ENCODE peak calls at places on chromosomes 1 and 21, in ten cellular contexts. U, D, P, V, H, N, G, I, L and Y are unnamed samples.

GRCh38 chr1:157113631-157114030 is 14.0 kb upstream of the ETV3L start:
- DNase-seq in U (no peak), D (no peak), P (no peak), V (no peak), H (no peak), N (no peak), G (no peak), I (no peak), L (no peak), Y (no peak)

GRCh38 chr21:37342046-37342632 is 24.4 kb upstream of the DYRK1A start:
- DNase-seq in U (no peak), D (no peak), P (no peak), V (no peak), H (no peak), N (no peak), G (no peak), I (no peak), L (no peak), Y (no peak)

GRCh38 chr1:114342376-114342775 is 168.6 kb downstream of the TRIM33 start:
- DNase-seq in U (no peak), D (no peak), P (no peak), V (no peak), H (no peak), N (no peak), G (no peak), I (no peak), L (no peak), Y (no peak)

GRCh38 chr1:1033731-1034437 is 14.0 kb downstream of the AGRN start:
- DNase-seq in U (no peak), D (no peak), P (no peak), V (peak), H (no peak), N (no peak), G (no peak), I (no peak), L (no peak), Y (no peak)

GRCh38 chr1:206439205-206439604 is 31.1 kb upstream of the IKBKE start:
- DNase-seq in U (no peak), D (no peak), P (no peak), V (no peak), H (no peak), N (no peak), G (peak), I (no peak), L (no peak), Y (no peak)

GRCh38 chr1:156579472-156579871 is at the start of gene TTC24:
- DNase-seq in U (no peak), D (no peak), P (no peak), V (no peak), H (no peak), N (no peak), G (no peak), I (no peak), L (no peak), Y (no peak)

GRCh38 chr1:114310771-114311251 is 157.1 kb upstream of the SYT6 start:
- DNase-seq in U (peak), D (peak), P (no peak), V (no peak), H (no peak), N (peak), G (no peak), I (no peak), L (peak), Y (peak)

GRCh38 chr1:54565113-54565501 is 17.1 kb downstream of the ACOT11 start:
- DNase-seq in U (no peak), D (no peak), P (no peak), V (no peak), H (no peak), N (no peak), G (peak), I (peak), L (no peak), Y (no peak)

GRCh38 chr1:89993541-89993940 is 1.4 kb upstream of the ZNF326 start:
- DNase-seq in U (no peak), D (no peak), P (no peak), V (no peak), H (no peak), N (no peak), G (no peak), I (no peak), L (no peak), Y (no peak)

GRCh38 chr1:41284121-41284520 is 42.0 kb upstream of the SCMH1 start:
- DNase-seq in U (no peak), D (no peak), P (no peak), V (no peak), H (no peak), N (no peak), G (no peak), I (no peak), L (no peak), Y (no peak)

GRCh38 chr1:182374101-182374834 is 17.3 kb downstream of the GLUL start:
- DNase-seq in U (no peak), D (no peak), P (no peak), V (no peak), H (no peak), N (no peak), G (no peak), I (no peak), L (no peak), Y (no peak)

GRCh38 chr21:16522512-16522911 is 792.7 kb downstream of the USP25 start:
- DNase-seq in U (peak), D (peak), P (no peak), V (no peak), H (peak), N (no peak), G (no peak), I (no peak), L (no peak), Y (peak)
- TF ChIP-seq CTCF in U (no peak), D (no peak), P (no peak), V (no peak), H (no peak), N (no peak), G (no peak), I (no peak), L (no peak), Y (no peak)

GRCh38 chr1:30856260-30856790 is 52.2 kb downstream of the SDC3 start:
- DNase-seq in U (peak), D (peak), P (no peak), V (no peak), H (peak), N (no peak), G (no peak), I (no peak), L (no peak), Y (peak)
- TF ChIP-seq CTCF in U (no peak), D (no peak), P (no peak), V (no peak), H (no peak), N (no peak), G (no peak), I (no peak), L (no peak), Y (peak)

GRCh38 chr1:84573967-84574842 is at the start of gene CTBS:
- DNase-seq in U (peak), D (peak), P (peak), V (peak), H (peak), N (peak), G (peak), I (peak), L (peak), Y (peak)
- TF ChIP-seq CTCF in U (no peak), D (no peak), P (no peak), V (no peak), H (no peak), N (no peak), G (no peak), I (peak), L (no peak), Y (no peak)

GRCh38 chr1:159184201-159184600 is 12.8 kb downstream of the CADM3 start:
- DNase-seq in U (no peak), D (no peak), P (no peak), V (no peak), H (no peak), N (no peak), G (no peak), I (no peak), L (no peak), Y (no peak)
- TF ChIP-seq CTCF in U (no peak), D (no peak), P (no peak), V (no peak), H (no peak), N (no peak), G (no peak), I (no peak), L (no peak), Y (no peak)

DNA sequence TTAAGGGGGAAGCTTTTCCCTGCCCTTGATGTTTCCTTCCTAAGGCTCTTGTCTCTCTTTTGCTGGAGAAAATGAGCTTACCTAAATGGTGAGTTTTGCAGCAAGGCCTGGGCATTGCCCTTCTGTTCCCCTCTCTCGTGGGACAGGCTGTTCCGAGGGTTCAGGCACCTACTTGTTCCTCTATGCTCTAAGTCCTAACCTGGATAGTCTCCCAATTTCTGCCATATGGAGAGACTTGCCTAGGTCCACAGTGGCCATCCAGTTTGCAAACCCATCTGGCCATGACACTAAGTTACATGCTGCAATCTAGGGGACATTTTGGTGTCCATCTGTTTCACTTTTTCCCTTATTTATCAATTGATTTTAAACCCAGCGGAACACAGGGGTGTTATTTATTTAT is 192.0 kb upstream of the KIAA0040 start:
- DNase-seq in U (no peak), D (no peak), P (no peak), V (no peak), H (no peak), N (no peak), G (no peak), I (no peak), L (no peak), Y (no peak)
- TF ChIP-seq CTCF in U (no peak), D (no peak), P (no peak), V (no peak), H (no peak), N (no peak), G (no peak), I (no peak), L (no peak), Y (no peak)

GRCh38 chr21:46639489-46640386 is 4.3 kb downstream of the PRMT2 start:
- DNase-seq in U (no peak), D (peak), P (no peak), V (no peak), H (peak), N (no peak), G (no peak), I (no peak), L (no peak), Y (peak)
- TF ChIP-seq CTCF in U (peak), D (peak), P (peak), V (no peak), H (peak), N (peak), G (peak), I (peak), L (peak), Y (peak)

GRCh38 chr1:243609698-243610097 is 240.3 kb downstream of the AKT3 start:
- DNase-seq in U (no peak), D (no peak), P (no peak), V (no peak), H (no peak), N (no peak), G (no peak), I (no peak), L (no peak), Y (no peak)
- TF ChIP-seq CTCF in U (no peak), D (no peak), P (no peak), V (no peak), H (no peak), N (no peak), G (no peak), I (no peak), L (no peak), Y (no peak)

GRCh38 chr21:34887729-34888568 is 161.2 kb downstream of the RUNX1 start:
- DNase-seq in U (peak), D (peak), P (peak), V (peak), H (peak), N (peak), G (peak), I (peak), L (peak), Y (peak)

GRCh38 chr21:34886554-34887385 is 162.3 kb downstream of the RUNX1 start:
- DNase-seq in U (no peak), D (peak), P (no peak), V (peak), H (peak), N (no peak), G (peak), I (peak), L (peak), Y (peak)

GRCh38 chr21:34885125-34885524 is 164.0 kb downstream of the RUNX1 start:
- DNase-seq in U (no peak), D (no peak), P (no peak), V (no peak), H (no peak), N (no peak), G (no peak), I (no peak), L (no peak), Y (no peak)

GRCh38 chr21:34884346-34884929 is 164.7 kb downstream of the RUNX1 start:
- DNase-seq in U (no peak), D (peak), P (no peak), V (no peak), H (no peak), N (no peak), G (no peak), I (no peak), L (no peak), Y (no peak)

DNA sequence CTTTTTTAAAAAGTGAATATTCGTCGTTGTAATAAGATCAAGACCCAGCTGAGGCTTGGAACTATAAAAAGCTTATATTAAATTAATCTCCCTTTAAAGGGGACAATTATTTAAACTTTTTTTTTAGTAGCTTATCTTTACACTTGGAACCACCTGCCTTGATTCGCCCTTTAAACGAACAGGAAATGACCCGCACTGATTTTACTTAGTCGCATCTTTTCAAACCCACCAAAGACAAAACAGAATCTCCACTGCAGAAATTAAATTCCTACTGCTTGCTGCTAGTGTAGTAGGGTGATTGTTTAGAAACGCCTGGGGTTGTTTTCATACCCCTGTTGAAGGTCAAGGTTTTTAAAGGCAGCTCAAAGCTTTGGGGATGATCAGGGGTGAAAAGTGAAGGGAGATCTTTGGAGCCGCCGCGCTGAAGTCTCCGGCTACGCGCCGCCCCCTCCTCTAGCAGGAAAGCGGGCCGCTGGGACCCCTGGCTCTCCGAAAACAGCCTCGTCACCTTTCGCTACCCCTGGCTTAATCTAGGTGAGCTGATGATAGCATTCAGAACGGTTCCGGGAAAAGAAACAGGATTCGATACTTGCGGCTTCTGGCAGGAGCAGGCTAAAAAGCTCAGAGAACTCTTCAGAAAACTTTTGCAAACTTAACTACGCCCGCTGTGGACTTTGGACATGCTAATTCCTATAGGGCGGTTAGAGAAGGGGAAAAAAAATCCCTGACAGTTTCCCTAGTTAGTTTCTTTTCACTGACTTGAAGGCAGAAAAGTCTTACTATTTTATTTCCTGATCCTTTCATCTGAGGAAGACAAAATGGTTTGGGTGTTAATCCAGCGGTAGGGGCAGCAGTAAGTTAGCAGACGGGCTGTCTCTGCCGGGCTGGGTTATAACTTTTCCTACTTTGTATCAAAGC is 163.2 kb downstream of the RUNX1 start:
- DNase-seq in U (no peak), D (no peak), P (no peak), V (peak), H (peak), N (no peak), G (no peak), I (peak), L (peak), Y (no peak)
- TF ChIP-seq CTCF in U (no peak), D (no peak), P (peak), V (no peak), H (no peak), N (no peak), G (no peak), I (no peak), L (no peak), Y (no peak)

GRCh38 chr1:177928194-177928593 is 41.7 kb downstream of the SEC16B start:
- DNase-seq in U (peak), D (peak), P (no peak), V (no peak), H (peak), N (no peak), G (no peak), I (no peak), L (no peak), Y (peak)
- TF ChIP-seq CTCF in U (peak), D (peak), P (peak), V (no peak), H (peak), N (no peak), G (no peak), I (no peak), L (no peak), Y (peak)

GRCh38 chr1:3872546-3872945 is 15.3 kb downstream of the DFFB start:
- DNase-seq in U (no peak), D (no peak), P (no peak), V (no peak), H (no peak), N (no peak), G (no peak), I (peak), L (no peak), Y (no peak)

GRCh38 chr1:3865606-3866160 is 8.4 kb downstream of the DFFB start:
- DNase-seq in U (no peak), D (no peak), P (no peak), V (no peak), H (no peak), N (no peak), G (no peak), I (peak), L (no peak), Y (no peak)

GRCh38 chr1:3871451-3871805 is 14.2 kb downstream of the DFFB start:
- DNase-seq in U (no peak), D (no peak), P (no peak), V (no peak), H (no peak), N (no peak), G (no peak), I (no peak), L (no peak), Y (no peak)

GRCh38 chr1:3868464-3869006 is 11.3 kb downstream of the DFFB start:
- DNase-seq in U (no peak), D (no peak), P (no peak), V (no peak), H (no peak), N (no peak), G (no peak), I (no peak), L (no peak), Y (no peak)

GRCh38 chr1:3869751-3870301 is 12.6 kb downstream of the DFFB start:
- DNase-seq in U (no peak), D (no peak), P (no peak), V (no peak), H (no peak), N (no peak), G (peak), I (peak), L (no peak), Y (no peak)
- TF ChIP-seq CTCF in U (no peak), D (no peak), P (peak), V (no peak), H (no peak), N (no peak), G (peak), I (no peak), L (no peak), Y (no peak)